ENCODE peak calls at places on chromosomes 12 and 14, in four cellular contexts. Z is GM12878, O is HepG2, I is H1. T is an unnamed sample.

GRCh38 chr14:101074124-101075024 is 170.9 kb upstream of the RTL1 start:
- DNase-seq in Z (no peak), O (no peak), I (no peak), T (no peak)

GRCh38 chr14:59127437-59127732 is 61.1 kb upstream of the DAAM1 start:
- DNase-seq in Z (no peak), O (no peak), I (no peak), T (no peak)

GRCh38 chr12:67982165-67982563 is 7.1 kb upstream of the IFNG-AS1 start:
- DNase-seq in Z (no peak), O (no peak), I (no peak), T (no peak)

GRCh38 chr12:53299101-53299453 is 418 bp upstream of the MYG1 start:
- DNase-seq in Z (no peak), O (peak; percentile 23), I (no peak), T (no peak)

GRCh38 chr14:105375635-105376057 is 22.7 kb upstream of the TEX22 start:
- DNase-seq in Z (no peak), O (no peak), I (no peak), T (no peak)

GRCh38 chr12:6425588-6426531 is 18.9 kb upstream of the CD27 start:
- DNase-seq in Z (no peak), O (peak; percentile 49), I (no peak), T (no peak)

GRCh38 chr12:58896278-58896677 is 24.0 kb downstream of the LRIG3 start:
- DNase-seq in Z (no peak), O (no peak), I (no peak), T (no peak)

GRCh38 chr14:99725774-99726537 is 41.9 kb downstream of the CYP46A1 start:
- DNase-seq in Z (no peak), O (no peak), I (no peak), T (no peak)

GRCh38 chr14:36013483-36013882 is 163.0 kb downstream of the PTCSC3 start:
- DNase-seq in Z (no peak), O (no peak), I (no peak), T (no peak)

GRCh38 chr14:100396266-100396795 is 73.2 kb downstream of the SLC25A47 start:
- DNase-seq in Z (no peak), O (no peak), I (no peak), T (no peak)

GRCh38 chr12:51323966-51324895 is at the start of gene BIN2:
- DNase-seq in Z (no peak), O (no peak), I (no peak), T (no peak)

GRCh38 chr12:12336049-12336411 is 14.0 kb downstream of the MANSC1 start:
- DNase-seq in Z (peak; percentile 27), O (peak; percentile 77), I (no peak), T (no peak)

GRCh38 chr12:75526655-75527511 is 15.5 kb upstream of the KRR1 start:
- DNase-seq in Z (peak; percentile 54), O (peak; percentile 45), I (no peak), T (peak; percentile 43)

GRCh38 chr14:23636317-23637211 is at the start of gene DHRS2:
- DNase-seq in Z (no peak), O (peak; percentile 100), I (no peak), T (no peak)

GRCh38 chr12:105253882-105254513 is 18.0 kb upstream of the APPL2 start:
- DNase-seq in Z (no peak), O (peak; percentile 23), I (no peak), T (no peak)

GRCh38 chr12:78566461-78566860 is 298.1 kb upstream of the SYT1 start:
- DNase-seq in Z (no peak), O (no peak), I (no peak), T (no peak)

GRCh38 chr14:105261781-105262180 is 13.4 kb downstream of the BTBD6 start:
- DNase-seq in Z (no peak), O (no peak), I (no peak), T (no peak)

GRCh38 chr12:72296389-72296788 is 24.2 kb downstream of the TRHDE start:
- DNase-seq in Z (no peak), O (no peak), I (no peak), T (no peak)

GRCh38 chr14:67186789-67187188 is 2.5 kb upstream of the GARIN2 start:
- DNase-seq in Z (no peak), O (no peak), I (no peak), T (no peak)

GRCh38 chr14:103444837-103445524 is 59.8 kb downstream of the MARK3 start:
- DNase-seq in Z (no peak), O (no peak), I (no peak), T (no peak)

GRCh38 chr12:95385246-95385645 is 88.7 kb upstream of the METAP2 start:
- DNase-seq in Z (no peak), O (no peak), I (no peak), T (no peak)

GRCh38 chr12:94872671-94873367 is 130.7 kb downstream of the NDUFA12 start:
- DNase-seq in Z (no peak), O (no peak), I (no peak), T (no peak)

GRCh38 chr14:60622920-60623263 is 26.4 kb downstream of the SIX1 start:
- DNase-seq in Z (no peak), O (no peak), I (no peak), T (no peak)

GRCh38 chr12:2682301-2683282 is 112.2 kb upstream of the FKBP4 start:
- DNase-seq in Z (no peak), O (peak; percentile 59), I (no peak), T (peak; percentile 77)

GRCh38 chr14:64764641-64765520 is 60.7 kb downstream of the PLEKHG3 start:
- DNase-seq in Z (no peak), O (peak; percentile 53), I (peak; percentile 61), T (peak; percentile 48)

GRCh38 chr12:57767876-57768275 is 998 bp upstream of the CYP27B1 start:
- DNase-seq in Z (no peak), O (no peak), I (no peak), T (no peak)
- TF ChIP-seq YY1 in Z (no peak), O (no peak), I (no peak), T (no peak)

DNA sequence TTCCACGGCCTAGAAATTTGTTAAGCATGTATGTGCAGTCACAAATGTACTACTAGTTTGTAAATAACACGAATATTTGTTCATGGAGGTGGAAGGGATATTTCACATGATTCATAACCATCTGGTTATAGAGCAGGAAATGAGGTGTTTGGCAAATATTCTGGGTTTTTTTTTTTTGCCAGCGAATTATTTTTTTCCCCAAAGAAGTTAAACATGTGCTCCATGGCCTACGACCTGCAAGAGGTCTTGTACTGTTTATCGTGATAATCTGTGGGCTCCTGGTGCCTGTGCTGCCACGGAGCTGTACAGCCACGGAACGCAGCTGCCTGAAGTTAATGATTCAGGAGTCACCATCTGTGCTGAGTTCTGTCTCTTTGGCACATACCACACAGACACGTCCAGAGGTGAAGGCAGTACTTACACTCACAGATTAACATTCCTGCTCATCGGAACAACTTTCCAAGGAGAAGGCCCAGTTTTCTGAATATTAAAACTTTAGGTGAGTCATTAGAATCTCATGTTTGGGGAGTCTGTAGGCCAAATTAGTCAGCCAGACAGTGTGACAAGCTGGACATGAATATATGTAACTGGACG is 156.3 kb downstream of the TMX1 start:
- DNase-seq in Z (no peak), O (no peak), I (no peak), T (no peak)
- TF ChIP-seq SUZ12 in Z (no peak), O (no peak), I (no peak), T (no peak)

GRCh38 chr12:89372584-89373370 is 20.5 kb upstream of the DUSP6 start:
- DNase-seq in Z (no peak), O (no peak), I (no peak), T (no peak)

GRCh38 chr12:89376202-89376529 is 23.9 kb upstream of the DUSP6 start:
- DNase-seq in Z (no peak), O (no peak), I (no peak), T (no peak)

GRCh38 chr12:89370850-89371249 is 18.5 kb upstream of the DUSP6 start:
- DNase-seq in Z (no peak), O (no peak), I (no peak), T (no peak)

GRCh38 chr12:89376844-89377243 is 24.5 kb upstream of the DUSP6 start:
- DNase-seq in Z (no peak), O (no peak), I (no peak), T (no peak)

DNA sequence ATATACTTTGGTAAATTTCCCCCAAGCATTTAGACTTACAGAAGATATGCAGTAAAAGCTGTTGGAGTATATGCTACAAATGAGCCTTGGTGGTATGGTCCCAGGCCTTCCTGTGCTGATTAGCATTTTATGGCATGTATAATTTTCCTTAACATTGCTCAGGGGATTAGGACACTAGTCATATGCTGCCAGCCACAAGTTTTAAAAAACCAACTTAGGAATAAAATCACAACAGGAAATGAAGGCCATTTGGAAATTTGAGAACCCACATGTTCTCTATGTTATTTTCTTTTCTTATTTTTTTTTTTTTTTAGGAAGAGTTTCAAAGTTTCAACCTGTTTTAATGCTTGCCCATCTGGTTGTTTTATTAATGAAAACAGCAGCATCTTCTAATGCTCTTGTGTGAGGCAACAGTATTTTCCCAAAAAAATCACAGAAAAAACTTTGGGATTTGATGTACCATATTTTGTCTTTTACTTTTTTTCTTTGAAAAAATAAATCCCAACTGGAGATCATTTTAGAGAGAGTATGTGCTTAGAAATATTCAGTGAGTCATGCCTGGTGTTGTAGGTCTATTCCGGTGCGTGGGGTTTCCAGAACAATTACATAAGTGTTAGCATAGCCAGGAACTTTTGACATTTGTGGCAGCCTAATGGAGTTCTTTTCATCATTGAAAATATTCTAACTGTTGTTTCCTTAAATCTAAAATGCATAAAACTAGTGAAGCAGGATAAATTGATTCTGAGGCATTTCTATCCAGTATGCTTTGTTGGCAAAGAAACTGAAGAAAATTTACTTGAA is 21.7 kb upstream of the DUSP6 start:
- DNase-seq in Z (no peak), O (no peak), I (no peak), T (no peak)
- TF ChIP-seq YY1 in Z (no peak), O (no peak), I (no peak), T (no peak)

GRCh38 chr14:87175175-87175574 is 817.8 kb downstream of the GALC start:
- DNase-seq in Z (no peak), O (no peak), I (no peak), T (no peak)

GRCh38 chr14:87170179-87170578 is 822.8 kb downstream of the GALC start:
- DNase-seq in Z (no peak), O (no peak), I (peak; percentile 13), T (peak; percentile 25)

GRCh38 chr14:87171161-87171560 is 821.8 kb downstream of the GALC start:
- DNase-seq in Z (no peak), O (no peak), I (no peak), T (no peak)
- TF ChIP-seq SUZ12 in Z (no peak), O (no peak), I (no peak), T (no peak)

GRCh38 chr12:92068441-92068840 is 77.2 kb downstream of the BTG1 start:
- DNase-seq in Z (no peak), O (peak; percentile 58), I (no peak), T (no peak)
- TF ChIP-seq YY1 in Z (no peak), O (no peak), I (no peak), T (no peak)

T was measured in NT2/D1.